ENCODE peak calls at places on chromosome 12, in five cellular contexts. A, V, R, J and T are unnamed samples.

GRCh38 chr12:46831335-46832083 is 5.7 kb upstream of the SLC38A4 start:
- DNase-seq in R (peak; percentile 15), J (no peak), V (no peak), A (no peak), T (no peak)

GRCh38 chr12:79547044-79547734 is 143.6 kb downstream of the PAWR start:
- DNase-seq in R (no peak), J (no peak), V (no peak), A (peak; percentile 33), T (no peak)

GRCh38 chr12:32397703-32398102 is 1.7 kb upstream of the FGD4 start:
- DNase-seq in A (no peak), J (no peak), R (no peak), V (no peak), T (no peak)

GRCh38 chr12:12890815-12891645 is at the start of gene GPRC5A:
- DNase-seq in R (peak; percentile 83), V (no peak), J (no peak), A (peak; percentile 65), T (no peak)

GRCh38 chr12:56723889-56724659 is 1.0 kb downstream of the NACA start:
- DNase-seq in V (peak; percentile 60), A (no peak), J (no peak), R (peak; percentile 15), T (no peak)

GRCh38 chr12:88934163-88934747 is 354.0 kb upstream of the KITLG start:
- DNase-seq in R (no peak), J (no peak), A (no peak), V (peak; percentile 26), T (no peak)

GRCh38 chr12:96431067-96431466 is 30.8 kb upstream of the CDK17 start:
- DNase-seq in R (no peak), V (no peak), J (no peak), A (no peak), T (no peak)

GRCh38 chr12:107484219-107484618 is 201.4 kb upstream of the PWP1 start:
- DNase-seq in V (no peak), R (no peak), A (no peak), J (no peak), T (no peak)

GRCh38 chr12:76720068-76720467 is 43.8 kb upstream of the ZDHHC17 start:
- DNase-seq in V (no peak), R (no peak), A (no peak), J (no peak), T (no peak)

GRCh38 chr12:8556748-8557147 is 16.0 kb upstream of the CLEC4E start:
- DNase-seq in J (no peak), R (no peak), A (no peak), V (no peak), T (no peak)

GRCh38 chr12:106179086-106179485 is 40.3 kb upstream of the NUAK1 start:
- DNase-seq in J (no peak), A (no peak), R (peak; percentile 98), V (peak; percentile 31), T (no peak)

GRCh38 chr12:124379379-124379937 is 84.6 kb downstream of the RFLNA start:
- DNase-seq in R (no peak), V (no peak), A (no peak), J (no peak), T (no peak)

GRCh38 chr12:87469295-87469694 is 559.9 kb downstream of the C12orf50 start:
- DNase-seq in J (no peak), R (peak; percentile 54), V (no peak), A (no peak), T (no peak)

GRCh38 chr12:27966870-27967269 is 5.7 kb downstream of the PTHLH start:
- DNase-seq in A (peak; percentile 77), V (peak; percentile 94), J (no peak), R (no peak), T (no peak)

GRCh38 chr12:116982721-116983502 is 72.2 kb downstream of the FBXW8 start:
- DNase-seq in J (no peak), V (no peak), R (no peak), A (no peak), T (no peak)

GRCh38 chr12:52090291-52090690 is 10.8 kb downstream of the SMIM41 start:
- DNase-seq in R (no peak), J (no peak), A (no peak), V (no peak), T (no peak)

GRCh38 chr12:78018146-78018910 is 187.6 kb downstream of the NAV3 start:
- DNase-seq in R (no peak), V (no peak), J (no peak), A (no peak), T (no peak)

GRCh38 chr12:2689879-2690278 is 104.9 kb upstream of the FKBP4 start:
- DNase-seq in J (no peak), R (no peak), V (no peak), A (no peak), T (no peak)

GRCh38 chr12:46266869-46267617 is 1.8 kb downstream of the SLC38A1 start:
- DNase-seq in A (no peak), J (peak; percentile 40), R (peak; percentile 49), V (no peak), T (peak; percentile 33)

GRCh38 chr12:46379352-46379751 is 6.8 kb upstream of the SLC38A2 start:
- DNase-seq in V (no peak), A (no peak), R (no peak), J (no peak), T (no peak)

GRCh38 chr12:46921754-46922113 is 95.9 kb upstream of the SLC38A4 start:
- DNase-seq in A (no peak), R (no peak), V (no peak), J (no peak), T (no peak)

GRCh38 chr12:88420460-88420859 is 159.8 kb downstream of the KITLG start:
- DNase-seq in A (peak; percentile 10), R (no peak), J (no peak), V (peak; percentile 91), T (no peak)

GRCh38 chr12:48789858-48790326 is 1.0 kb upstream of the ADCY6 start:
- DNase-seq in J (no peak), V (no peak), A (no peak), R (no peak), T (no peak)

GRCh38 chr12:57606399-57606798 is 1.8 kb downstream of the DTX3 start:
- DNase-seq in J (no peak), R (no peak), V (no peak), A (no peak), T (no peak)

GRCh38 chr12:131072446-131073230 is 118.9 kb downstream of the ADGRD1 start:
- DNase-seq in R (no peak), A (no peak), J (no peak), V (no peak), T (no peak)

GRCh38 chr12:96617178-96617577 is 127.8 kb downstream of the CFAP54 start:
- DNase-seq in A (no peak), V (no peak), J (no peak), R (no peak), T (no peak)

GRCh38 chr12:76943004-76943403 is 64.2 kb upstream of the CSRP2 start:
- DNase-seq in R (no peak), V (no peak), A (no peak), J (no peak), T (no peak)

GRCh38 chr12:2397356-2398045 is 344.7 kb downstream of the CACNA1C start:
- DNase-seq in V (no peak), A (peak; percentile 84), R (no peak), J (no peak), T (no peak)

GRCh38 chr12:7242176-7243101 is 53.0 kb downstream of the PEX5 start:
- DNase-seq in J (no peak), V (no peak), A (no peak), R (no peak), T (no peak)

GRCh38 chr12:55742719-55743130 is at the start of gene GDF11:
- DNase-seq in J (no peak), R (peak; percentile 78), V (no peak), A (peak; percentile 92), T (peak; percentile 45)

GRCh38 chr12:93743999-93744689 is 67.0 kb downstream of the CRADD start:
- DNase-seq in R (peak; percentile 7), J (no peak), A (no peak), V (no peak), T (no peak)

GRCh38 chr12:96889273-96889933 is 17.7 kb upstream of the NEDD1 start:
- DNase-seq in J (no peak), V (peak; percentile 43), A (peak; percentile 16), R (no peak), T (no peak)

GRCh38 chr12:31868980-31869379 is 90.2 kb upstream of the RESF1 start:
- DNase-seq in J (no peak), R (peak; percentile 67), V (peak; percentile 23), A (no peak), T (no peak)

GRCh38 chr12:116646901-116647300 is 87.7 kb downstream of the MAP1LC3B2 start:
- DNase-seq in V (no peak), R (no peak), J (no peak), A (no peak), T (no peak)

GRCh38 chr12:14769462-14769836 is 33.8 kb downstream of the WBP11 start:
- DNase-seq in V (no peak), A (no peak), R (peak; percentile 69), J (no peak), T (no peak)

GRCh38 chr12:8045952-8046944 is 13.7 kb downstream of the FOXJ2 start:
- DNase-seq in J (peak; percentile 50), R (peak; percentile 63), A (peak; percentile 68), V (peak; percentile 41), T (peak; percentile 5)